ENCODE peak calls at places on chromosome 11, in four cellular contexts. One of them, this sample, is unnamed.

GRCh38 chr11:73344191-73344607 is 32.0 kb upstream of the RELT start:
- DNase-seq in kidney epithelial cell: no peak
- DNase-seq in aorta: peak; percentile 90
- DNase-seq in cardiac fibroblast: no peak
- DNase-seq in this sample: no peak

GRCh38 chr11:14741195-14741594 is 97.6 kb downstream of the PDE3B start:
- DNase-seq in aorta: no peak
- DNase-seq in kidney epithelial cell: no peak
- DNase-seq in cardiac fibroblast: no peak
- DNase-seq in this sample: no peak

GRCh38 chr11:8356731-8357504 is 93.2 kb upstream of the LMO1 start:
- DNase-seq in kidney epithelial cell: no peak
- DNase-seq in cardiac fibroblast: no peak
- DNase-seq in aorta: peak; percentile 81
- DNase-seq in this sample: peak; percentile 7

GRCh38 chr11:76041208-76041607 is 165.1 kb downstream of the WNT11 start:
- DNase-seq in aorta: no peak
- DNase-seq in cardiac fibroblast: no peak
- DNase-seq in kidney epithelial cell: no peak
- DNase-seq in this sample: no peak

GRCh38 chr11:1877211-1878133 is 14.2 kb downstream of the PRR33 start:
- DNase-seq in cardiac fibroblast: peak; percentile 62
- DNase-seq in aorta: peak; percentile 88
- DNase-seq in kidney epithelial cell: no peak
- DNase-seq in this sample: peak; percentile 83

GRCh38 chr11:86475027-86475426 is 100.3 kb downstream of the CCDC81 start:
- DNase-seq in aorta: no peak
- DNase-seq in kidney epithelial cell: no peak
- DNase-seq in cardiac fibroblast: no peak
- DNase-seq in this sample: no peak

GRCh38 chr11:112903310-112903709 is 57.9 kb upstream of the NCAM1 start:
- DNase-seq in kidney epithelial cell: no peak
- DNase-seq in cardiac fibroblast: no peak
- DNase-seq in aorta: no peak
- DNase-seq in this sample: no peak

GRCh38 chr11:13119928-13120520 is 110.9 kb downstream of the RASSF10 start:
- DNase-seq in kidney epithelial cell: no peak
- DNase-seq in cardiac fibroblast: no peak
- DNase-seq in aorta: no peak
- DNase-seq in this sample: no peak

GRCh38 chr11:80165763-80166162 is 724.9 kb upstream of the TENM4 start:
- DNase-seq in cardiac fibroblast: peak; percentile 9
- DNase-seq in aorta: no peak
- DNase-seq in kidney epithelial cell: no peak
- DNase-seq in this sample: no peak

GRCh38 chr11:130449996-130450419 is 1.6 kb downstream of the ADAMTS15 start:
- DNase-seq in aorta: peak; percentile 95
- DNase-seq in kidney epithelial cell: no peak
- DNase-seq in cardiac fibroblast: peak; percentile 79
- DNase-seq in this sample: peak; percentile 90

GRCh38 chr11:2571598-2572281 is 126.9 kb downstream of the KCNQ1 start:
- DNase-seq in kidney epithelial cell: no peak
- DNase-seq in aorta: peak; percentile 62
- DNase-seq in cardiac fibroblast: no peak
- DNase-seq in this sample: no peak

GRCh38 chr11:60951909-60952741 is at the start of gene SLC15A3:
- DNase-seq in kidney epithelial cell: no peak
- DNase-seq in cardiac fibroblast: peak; percentile 51
- DNase-seq in aorta: peak; percentile 84
- DNase-seq in this sample: peak; percentile 69

GRCh38 chr11:48675945-48676344 is 187.4 kb downstream of the OR4A47 start:
- DNase-seq in aorta: no peak
- DNase-seq in kidney epithelial cell: no peak
- DNase-seq in cardiac fibroblast: no peak
- DNase-seq in this sample: no peak

GRCh38 chr11:119277660-119278059 is 39.3 kb downstream of the MCAM start:
- DNase-seq in kidney epithelial cell: no peak
- DNase-seq in aorta: no peak
- DNase-seq in cardiac fibroblast: no peak
- DNase-seq in this sample: no peak

GRCh38 chr11:110431212-110432073 is 1.7 kb downstream of the FDX1 start:
- DNase-seq in aorta: no peak
- DNase-seq in cardiac fibroblast: peak; percentile 26
- DNase-seq in kidney epithelial cell: no peak
- DNase-seq in this sample: no peak

GRCh38 chr11:93000511-93001476 is 31.3 kb downstream of the MTNR1B start:
- DNase-seq in cardiac fibroblast: peak; percentile 83
- DNase-seq in kidney epithelial cell: peak; percentile 68
- DNase-seq in aorta: no peak
- DNase-seq in this sample: peak; percentile 74

GRCh38 chr11:102061276-102061675 is 14.0 kb downstream of the CFAP300 start:
- DNase-seq in kidney epithelial cell: no peak
- DNase-seq in cardiac fibroblast: peak; percentile 48
- DNase-seq in aorta: no peak
- DNase-seq in this sample: peak; percentile 48

GRCh38 chr11:47786373-47786772 is 19.2 kb upstream of the FNBP4 start:
- DNase-seq in kidney epithelial cell: no peak
- DNase-seq in aorta: no peak
- DNase-seq in cardiac fibroblast: peak; percentile 59
- DNase-seq in this sample: peak; percentile 34

GRCh38 chr11:122758361-122758760 is 79.9 kb upstream of the CRTAM start:
- DNase-seq in aorta: no peak
- DNase-seq in kidney epithelial cell: no peak
- DNase-seq in cardiac fibroblast: no peak
- DNase-seq in this sample: peak; percentile 31

GRCh38 chr11:110763249-110764011 is 51.2 kb upstream of the ARHGAP20 start:
- DNase-seq in kidney epithelial cell: no peak
- DNase-seq in aorta: no peak
- DNase-seq in cardiac fibroblast: peak; percentile 89
- DNase-seq in this sample: peak; percentile 73

GRCh38 chr11:91163619-91164451 is 941.0 kb upstream of the CHORDC1 start:
- DNase-seq in cardiac fibroblast: peak; percentile 76
- DNase-seq in aorta: no peak
- DNase-seq in kidney epithelial cell: peak; percentile 65
- DNase-seq in this sample: peak; percentile 34

GRCh38 chr11:112852141-112852853 is 108.9 kb upstream of the NCAM1 start:
- DNase-seq in aorta: no peak
- DNase-seq in kidney epithelial cell: peak; percentile 43
- DNase-seq in cardiac fibroblast: peak; percentile 34
- DNase-seq in this sample: no peak

GRCh38 chr11:35427158-35427557 is 7.8 kb upstream of the SLC1A2 start:
- DNase-seq in aorta: no peak
- DNase-seq in cardiac fibroblast: peak; percentile 75
- DNase-seq in kidney epithelial cell: no peak
- DNase-seq in this sample: peak; percentile 16

GRCh38 chr11:102419181-102419580 is 33.4 kb downstream of the TMEM123 start:
- DNase-seq in cardiac fibroblast: no peak
- DNase-seq in aorta: no peak
- DNase-seq in kidney epithelial cell: no peak
- DNase-seq in this sample: no peak

GRCh38 chr11:74819400-74819799 is 70.8 kb downstream of the RNF169 start:
- DNase-seq in kidney epithelial cell: no peak
- DNase-seq in cardiac fibroblast: peak; percentile 46
- DNase-seq in aorta: no peak
- DNase-seq in this sample: peak; percentile 22

GRCh38 chr11:1837171-1838076 is 1.4 kb upstream of the TNNI2 start:
- DNase-seq in aorta: peak; percentile 90
- DNase-seq in kidney epithelial cell: no peak
- DNase-seq in cardiac fibroblast: peak; percentile 55
- DNase-seq in this sample: peak; percentile 80

GRCh38 chr11:121575250-121575962 is 122.6 kb upstream of the SORL1-AS1 start:
- DNase-seq in kidney epithelial cell: no peak
- DNase-seq in aorta: peak; percentile 83
- DNase-seq in cardiac fibroblast: peak; percentile 30
- DNase-seq in this sample: peak; percentile 94

GRCh38 chr11:4178813-4179662 is 84.4 kb downstream of the RRM1 start:
- DNase-seq in kidney epithelial cell: no peak
- DNase-seq in aorta: no peak
- DNase-seq in cardiac fibroblast: no peak
- DNase-seq in this sample: no peak

GRCh38 chr11:114679505-114679904 is 1.2 kb downstream of the NXPE2 start:
- DNase-seq in cardiac fibroblast: no peak
- DNase-seq in aorta: no peak
- DNase-seq in kidney epithelial cell: no peak
- DNase-seq in this sample: no peak

GRCh38 chr11:80086496-80087055 is 645.7 kb upstream of the TENM4 start:
- DNase-seq in cardiac fibroblast: no peak
- DNase-seq in kidney epithelial cell: peak; percentile 28
- DNase-seq in aorta: no peak
- DNase-seq in this sample: no peak

GRCh38 chr11:65110354-65110861 is 1.3 kb upstream of the TM7SF2 start:
- DNase-seq in kidney epithelial cell: no peak
- DNase-seq in cardiac fibroblast: peak; percentile 87
- DNase-seq in aorta: peak; percentile 96
- DNase-seq in this sample: peak; percentile 79

GRCh38 chr11:65111537-65112225 is at the start of gene TM7SF2:
- DNase-seq in cardiac fibroblast: peak; percentile 92
- DNase-seq in aorta: peak; percentile 99
- DNase-seq in kidney epithelial cell: no peak
- DNase-seq in this sample: peak; percentile 94

GRCh38 chr11:65112226-65112550 is 516 bp downstream of the TM7SF2 start:
- DNase-seq in kidney epithelial cell: no peak
- DNase-seq in cardiac fibroblast: no peak
- DNase-seq in aorta: no peak
- DNase-seq in this sample: no peak

GRCh38 chr11:65112551-65113360 is 1.1 kb downstream of the TM7SF2 start:
- DNase-seq in aorta: peak; percentile 92
- DNase-seq in cardiac fibroblast: peak; percentile 40
- DNase-seq in kidney epithelial cell: no peak
- DNase-seq in this sample: peak; percentile 43

GRCh38 chr11:65111159-65111536 is 524 bp upstream of the TM7SF2 start:
- DNase-seq in aorta: no peak
- DNase-seq in kidney epithelial cell: no peak
- DNase-seq in cardiac fibroblast: no peak
- DNase-seq in this sample: no peak
- H3K4me3 ChIP-seq in aorta: no peak overlapping the region
- H3K4me3 ChIP-seq in kidney epithelial cell: no peak overlapping the region
- H3K4me3 ChIP-seq in cardiac fibroblast: no peak overlapping the region
- H3K4me3 ChIP-seq in this sample: no peak overlapping the region

GRCh38 chr11:117921893-117922292 is 7.3 kb downstream of the TMPRSS13 start:
- DNase-seq in cardiac fibroblast: no peak
- DNase-seq in kidney epithelial cell: no peak
- DNase-seq in aorta: peak; percentile 45
- DNase-seq in this sample: no peak

GRCh38 chr11:117924631-117925170 is 4.5 kb downstream of the TMPRSS13 start:
- DNase-seq in kidney epithelial cell: no peak
- DNase-seq in cardiac fibroblast: no peak
- DNase-seq in aorta: peak; percentile 51
- DNase-seq in this sample: no peak

GRCh38 chr11:117923275-117923674 is 5.9 kb downstream of the TMPRSS13 start:
- DNase-seq in kidney epithelial cell: no peak
- DNase-seq in cardiac fibroblast: no peak
- DNase-seq in aorta: peak; percentile 25
- DNase-seq in this sample: no peak

GRCh38 chr11:117925198-117925925 is 3.8 kb downstream of the TMPRSS13 start:
- DNase-seq in aorta: peak; percentile 51
- DNase-seq in kidney epithelial cell: no peak
- DNase-seq in cardiac fibroblast: no peak
- DNase-seq in this sample: no peak

GRCh38 chr11:117923773-117924172 is 5.4 kb downstream of the TMPRSS13 start:
- DNase-seq in cardiac fibroblast: no peak
- DNase-seq in aorta: peak; percentile 51
- DNase-seq in kidney epithelial cell: no peak
- DNase-seq in this sample: no peak
- H3K4me3 ChIP-seq in cardiac fibroblast: no peak overlapping the region
- H3K4me3 ChIP-seq in aorta: no peak overlapping the region
- H3K4me3 ChIP-seq in kidney epithelial cell: no peak overlapping the region
- H3K4me3 ChIP-seq in this sample: no peak overlapping the region

DNA sequence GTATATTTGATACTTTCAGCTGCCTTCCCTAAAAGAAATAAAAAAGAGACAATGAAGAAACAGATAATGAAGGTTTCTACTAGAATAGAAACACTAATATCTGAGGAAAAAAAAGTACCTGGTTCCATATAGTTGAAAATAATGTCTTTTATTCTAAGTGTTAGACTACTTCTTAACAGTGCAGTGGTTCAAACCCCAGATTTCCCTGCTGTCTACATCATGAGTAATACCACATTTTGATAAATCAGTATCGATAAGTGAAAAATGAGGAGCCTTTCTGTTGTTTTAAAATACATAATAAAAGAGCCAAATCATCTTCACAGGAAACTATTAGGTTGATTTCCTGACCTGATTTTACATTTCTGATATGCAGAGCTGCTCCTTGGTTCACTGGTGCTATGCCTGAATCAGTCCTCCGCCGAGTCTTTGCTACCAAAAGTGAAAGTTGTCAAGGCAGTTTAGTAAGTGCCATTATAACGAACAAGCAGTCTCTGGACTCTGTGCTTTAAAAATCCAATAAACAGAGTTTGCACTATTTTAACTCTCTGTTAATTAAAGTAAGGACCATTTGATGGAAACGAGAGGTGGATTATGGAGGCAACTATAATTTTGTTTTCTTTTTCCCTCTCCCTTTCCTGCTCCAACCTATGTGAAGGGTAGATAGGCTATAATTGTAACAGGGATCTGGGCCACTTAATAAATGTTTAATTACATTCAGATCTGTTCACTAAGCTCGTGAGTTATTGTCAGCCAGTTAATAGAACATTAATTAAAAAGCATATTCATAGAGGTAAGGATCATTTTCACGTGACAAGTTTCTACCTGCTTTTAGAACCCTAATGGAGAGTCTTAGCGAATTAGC is 724.5 kb upstream of the RAG2 start:
- DNase-seq in aorta: no peak
- DNase-seq in cardiac fibroblast: no peak
- DNase-seq in kidney epithelial cell: no peak
- DNase-seq in this sample: no peak
- H3K4me3 ChIP-seq in aorta: no peak overlapping the region
- H3K4me3 ChIP-seq in cardiac fibroblast: no peak overlapping the region
- H3K4me3 ChIP-seq in kidney epithelial cell: no peak overlapping the region
- H3K4me3 ChIP-seq in this sample: no peak overlapping the region

GRCh38 chr11:10351435-10351767 is 46.5 kb downstream of the ADM start:
- DNase-seq in kidney epithelial cell: no peak
- DNase-seq in aorta: no peak
- DNase-seq in cardiac fibroblast: no peak
- DNase-seq in this sample: no peak
- H3K4me3 ChIP-seq in kidney epithelial cell: no peak overlapping the region
- H3K4me3 ChIP-seq in aorta: no peak overlapping the region
- H3K4me3 ChIP-seq in cardiac fibroblast: no peak overlapping the region
- H3K4me3 ChIP-seq in this sample: no peak overlapping the region

This sample was measured in fibroblast of villous mesenchyme.